ENCODE peak calls at places on chromosomes 7 and 10, in five cellular contexts. L is neuronal stem cell, W is uterus, N is AG04450, I is colonic mucosa. P is an unnamed sample.

GRCh38 chr7:149133311-149133710 is 7.2 kb upstream of the ZNF425 start:
- DNase-seq in L (no peak), W (no peak), N (no peak), I (no peak), P (no peak)

GRCh38 chr7:141262101-141262819 is 188.4 kb downstream of the TMEM178B start:
- DNase-seq in L (no peak), W (no peak), N (no peak), I (no peak), P (no peak)

GRCh38 chr10:126491476-126491875 is 103.2 kb upstream of the ADAM12 start:
- DNase-seq in L (no peak), W (no peak), N (no peak), I (no peak), P (no peak)

GRCh38 chr7:115113776-115114175 is 191.9 kb downstream of the MDFIC start:
- DNase-seq in L (no peak), W (no peak), N (no peak), I (no peak), P (no peak)

GRCh38 chr7:153385502-153385901 is 626.0 kb downstream of the ACTR3B start:
- DNase-seq in L (no peak), W (no peak), N (no peak), I (no peak), P (peak)

GRCh38 chr10:8214587-8214986 is 160.1 kb downstream of the GATA3 start:
- DNase-seq in L (no peak), W (no peak), N (no peak), I (no peak), P (no peak)

GRCh38 chr7:142759433-142759832 is 10.2 kb downstream of the PRSS1 start:
- DNase-seq in L (no peak), W (no peak), N (no peak), I (no peak), P (no peak)

GRCh38 chr7:111076205-111076604 is 14.7 kb upstream of the LRRN3 start:
- DNase-seq in L (no peak), W (no peak), N (no peak), I (no peak), P (no peak)

GRCh38 chr10:1488970-1489548 is 248.3 kb downstream of the ADARB2 start:
- DNase-seq in L (no peak), W (no peak), N (no peak), I (no peak), P (no peak)

DNA sequence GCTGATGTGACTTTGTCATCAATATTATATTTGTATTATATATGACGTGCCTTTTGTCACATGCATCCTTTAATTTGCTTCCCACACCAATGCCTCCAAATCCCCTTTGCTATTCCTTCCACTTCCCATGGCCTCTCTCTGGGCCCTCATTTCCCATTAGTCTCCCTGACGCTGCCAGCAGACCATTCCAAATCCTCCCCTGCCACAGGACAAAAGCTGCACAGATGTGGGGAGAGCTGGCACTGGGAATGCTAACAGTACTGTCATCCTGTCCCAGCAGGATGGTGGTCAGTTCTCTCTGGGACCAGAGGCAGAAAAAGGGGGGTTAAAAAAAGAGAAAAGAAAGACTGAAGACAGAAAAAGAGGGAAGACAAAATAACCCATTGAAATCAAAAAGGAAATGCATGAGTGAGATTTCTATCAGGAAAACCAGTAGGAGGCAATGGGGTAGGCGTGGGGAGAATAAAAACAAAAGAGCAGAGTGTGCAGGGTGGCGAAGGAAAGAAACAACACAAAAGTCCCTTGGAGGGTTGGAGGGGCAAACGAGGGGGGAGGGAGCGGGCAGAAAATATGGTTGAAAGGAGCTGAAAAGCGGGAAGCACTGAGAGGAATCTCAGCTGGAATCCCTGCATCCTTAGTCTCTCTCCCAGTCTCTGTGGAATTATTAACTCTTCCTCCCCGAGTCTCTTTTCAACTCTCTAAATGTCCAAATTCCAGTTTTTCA is 59.2 kb upstream of the PTN start:
- DNase-seq in L (peak), W (no peak), N (no peak), I (no peak), P (peak)
- H3K4me3 ChIP-seq in L (peak), W (no peak), N (no peak), I (no peak), P (no peak)

DNA sequence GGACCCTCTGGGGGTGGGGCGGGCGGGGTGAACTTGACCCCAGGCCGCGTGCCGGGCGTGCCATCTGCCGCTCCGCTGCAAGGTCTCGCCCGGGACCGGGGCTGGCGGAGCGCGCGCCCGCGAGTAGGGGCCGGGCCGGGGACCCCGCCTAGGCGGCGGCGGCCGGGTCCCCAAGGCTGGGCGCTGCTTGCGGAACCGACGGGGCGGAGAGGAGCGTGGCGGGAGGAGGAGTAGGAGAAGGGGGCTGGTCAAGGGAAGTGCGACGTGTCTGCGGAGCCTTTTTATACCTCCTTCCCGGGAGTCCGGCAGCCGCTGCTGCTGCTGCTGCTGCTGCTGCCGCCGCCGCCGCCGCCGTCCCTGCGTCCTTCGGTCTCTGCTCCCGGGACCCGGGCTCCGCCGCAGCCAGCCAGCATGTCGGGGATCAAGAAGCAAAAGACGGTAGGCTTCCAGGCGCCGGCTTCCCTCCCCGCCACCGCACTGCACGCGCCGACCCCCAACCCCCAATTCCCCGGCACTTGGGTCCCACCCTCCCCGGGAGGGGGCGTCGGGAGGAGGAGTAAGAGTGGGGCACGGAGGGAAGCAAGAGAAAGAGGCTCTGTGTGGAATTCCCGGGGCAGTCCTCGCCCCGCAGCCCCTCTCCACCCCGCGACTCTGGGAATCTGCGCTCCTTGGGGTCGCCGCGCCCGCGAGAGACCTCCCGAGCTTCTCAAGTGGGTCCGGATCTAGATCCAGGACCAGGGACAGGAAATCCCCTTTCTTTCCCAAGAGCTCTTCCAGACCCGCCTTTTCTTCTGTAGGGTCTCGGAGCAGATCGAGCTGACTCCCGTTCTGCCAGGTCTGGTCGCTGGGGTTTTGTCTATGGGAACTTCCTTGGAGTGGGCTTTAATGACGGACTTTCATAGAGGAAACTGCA is at the start of gene PAPSS2:
- DNase-seq in L (peak), W (peak), N (no peak), I (peak), P (no peak)
- H3K27ac ChIP-seq in L (no peak), W (peak), N (peak), I (peak), P (peak)

GRCh38 chr10:35412900-35413491 is 76.7 kb downstream of the CCNY start:
- DNase-seq in L (no peak), W (no peak), N (no peak), I (no peak), P (no peak)
- H3K4me3 ChIP-seq in L (no peak), W (no peak), N (no peak), I (no peak), P (no peak)

DNA sequence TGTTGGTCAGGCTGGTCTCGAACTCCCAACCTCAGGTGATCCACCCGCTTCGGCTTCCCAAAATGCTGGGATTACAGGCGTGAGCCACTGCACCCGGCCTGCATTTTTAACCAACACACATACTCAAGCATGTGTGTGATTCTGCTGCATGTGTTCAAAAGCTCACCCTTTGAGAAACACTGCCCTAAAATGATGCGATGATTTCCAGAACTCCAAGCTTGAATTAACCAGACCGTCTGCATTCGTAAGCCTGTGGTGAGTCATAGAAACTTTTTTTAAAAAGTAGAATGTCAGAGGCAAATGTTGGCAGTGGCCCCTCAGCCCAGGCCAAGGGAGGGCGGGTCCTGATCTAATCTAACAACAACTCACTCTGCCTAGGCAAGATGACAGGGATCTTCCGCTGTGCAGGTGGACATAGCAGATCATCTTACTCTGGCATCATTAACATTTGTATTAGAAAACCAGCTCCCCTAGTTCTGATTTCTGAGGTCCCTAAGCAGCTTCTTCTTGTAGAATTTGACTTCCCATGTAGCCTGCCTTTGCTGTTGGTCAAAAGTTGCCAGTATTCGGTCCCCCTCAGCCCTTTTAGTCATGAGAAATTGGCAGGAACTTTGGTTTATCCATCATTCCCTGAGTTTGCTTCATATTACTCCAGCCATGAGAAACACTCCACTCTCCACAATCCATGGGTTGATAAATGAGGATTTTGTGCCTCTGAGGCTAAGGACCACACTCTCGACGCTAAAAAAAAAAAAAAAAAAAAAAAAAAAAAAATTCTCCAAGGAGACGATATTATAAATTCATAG is 190.4 kb downstream of the SKIDA1 start:
- DNase-seq in L (no peak), W (peak), N (no peak), I (peak), P (no peak)
- H3K27ac ChIP-seq in L (no peak), W (peak), N (peak), I (no peak), P (peak)

GRCh38 chr10:18563003-18563726 is 88.2 kb downstream of the NSUN6 start:
- DNase-seq in L (no peak), W (no peak), N (no peak), I (no peak), P (no peak)

GRCh38 chr10:18567343-18567856 is 84.0 kb downstream of the NSUN6 start:
- DNase-seq in L (no peak), W (no peak), N (no peak), I (no peak), P (no peak)

GRCh38 chr10:18561861-18562551 is 89.4 kb downstream of the NSUN6 start:
- DNase-seq in L (no peak), W (no peak), N (no peak), I (no peak), P (no peak)

GRCh38 chr10:18566177-18566576 is 85.2 kb downstream of the NSUN6 start:
- DNase-seq in L (no peak), W (no peak), N (no peak), I (no peak), P (no peak)

GRCh38 chr10:18565006-18565405 is 86.4 kb downstream of the NSUN6 start:
- DNase-seq in L (no peak), W (no peak), N (no peak), I (no peak), P (no peak)
- H3K4me3 ChIP-seq in L (no peak), W (no peak), N (no peak), I (no peak), P (no peak)

GRCh38 chr7:32116436-32116835 is 46.2 kb upstream of the PDE1C start:
- DNase-seq in L (no peak), W (no peak), N (no peak), I (no peak), P (no peak)
- H3K27ac ChIP-seq in L (no peak), W (no peak), N (no peak), I (no peak), P (no peak)

GRCh38 chr7:94396044-94396443 is 1.3 kb downstream of the COL1A2 start:
- DNase-seq in L (no peak), W (no peak), N (peak), I (no peak), P (no peak)

GRCh38 chr7:94395141-94396041 is 696 bp downstream of the COL1A2 start:
- DNase-seq in L (peak), W (peak), N (peak), I (peak), P (no peak)

GRCh38 chr7:94396606-94397005 is 1.9 kb downstream of the COL1A2 start:
- DNase-seq in L (no peak), W (no peak), N (no peak), I (no peak), P (no peak)

GRCh38 chr7:94400022-94400421 is 5.3 kb downstream of the COL1A2 start:
- DNase-seq in L (no peak), W (no peak), N (no peak), I (no peak), P (no peak)

GRCh38 chr7:94397721-94398120 is 3.0 kb downstream of the COL1A2 start:
- DNase-seq in L (no peak), W (no peak), N (no peak), I (no peak), P (no peak)
- H3K4me3 ChIP-seq in L (no peak), W (peak), N (peak), I (no peak), P (peak)

DNA sequence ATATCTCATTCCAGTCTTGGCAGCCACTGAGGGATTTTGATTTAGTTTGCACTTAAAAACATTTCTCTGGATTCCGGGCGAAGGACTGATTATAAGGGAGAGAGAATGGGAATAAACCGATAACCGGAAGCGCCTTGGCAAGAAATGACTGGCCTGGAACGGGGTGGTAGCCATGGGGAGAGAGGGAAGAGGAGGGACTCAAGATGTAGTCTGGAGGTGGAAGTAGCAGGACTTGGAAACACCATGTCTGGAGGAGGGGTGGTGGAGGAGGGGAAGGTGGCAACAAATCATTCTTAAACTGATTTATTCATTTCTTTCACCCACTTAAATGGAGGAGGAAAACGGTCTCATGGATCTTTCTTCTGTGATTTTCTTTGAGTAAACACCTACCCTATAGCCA is 238.1 kb downstream of the REEP3 start:
- DNase-seq in L (no peak), W (no peak), N (no peak), I (no peak), P (no peak)
- H3K27ac ChIP-seq in L (no peak), W (no peak), N (no peak), I (no peak), P (no peak)

DNA sequence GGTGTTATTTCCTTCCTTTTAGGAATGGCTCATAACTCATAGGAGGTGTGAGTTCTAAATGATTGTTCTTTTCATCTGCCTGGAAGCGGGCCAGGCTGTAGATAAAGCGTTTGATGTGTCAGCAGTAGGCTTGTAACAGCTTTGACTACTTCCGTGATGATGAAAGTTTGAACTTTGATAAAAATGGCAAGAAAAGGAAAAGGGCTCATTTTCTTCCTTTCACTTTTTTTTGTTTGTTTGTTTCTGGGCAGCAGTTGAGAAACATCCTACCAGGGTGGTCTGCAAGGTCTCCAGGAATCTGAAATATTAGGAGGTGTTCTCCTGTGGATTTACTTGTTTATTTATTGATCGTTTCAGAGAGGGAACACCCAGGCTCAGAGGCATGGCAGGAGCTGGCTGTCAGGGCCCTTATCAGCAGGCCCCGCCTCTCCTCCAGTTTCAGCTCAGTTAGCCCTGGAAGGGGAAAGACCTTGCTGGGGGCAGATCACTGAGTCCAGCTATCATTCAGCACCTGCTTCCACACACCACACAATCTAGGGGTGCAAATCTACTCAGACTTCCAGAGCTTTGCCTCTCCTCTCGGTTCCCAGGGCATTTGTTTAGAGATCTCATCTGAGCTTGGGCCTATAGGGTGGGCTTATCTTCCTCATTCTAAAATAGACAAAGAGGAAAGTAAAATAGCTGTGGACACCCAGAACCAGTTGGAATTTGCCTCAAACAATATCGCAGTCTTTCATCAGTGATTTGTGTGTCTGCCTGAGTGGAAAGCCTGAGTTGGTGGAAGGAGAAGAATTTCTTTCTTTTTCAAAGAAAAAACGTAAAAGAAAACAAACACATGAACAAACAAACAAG is 131.0 kb downstream of the BMPER start:
- DNase-seq in L (no peak), W (no peak), N (no peak), I (peak), P (no peak)
- H3K4me3 ChIP-seq in L (no peak), W (no peak), N (no peak), I (no peak), P (no peak)